ENCODE peak calls at places on chromosomes 11 and 22, in ten cellular contexts. Z is caudate nucleus; A is M059J; P is thoracic aorta; Q is stimulated activated CD4-positive, alpha-beta T cell treated with anti-CD3 and anti-CD28 coated beads, Interleukin-12 subunit alpha, Interleukin-12 subunit beta, amount 100 ng/mL, for 4 hours; B is lower leg skin; R is activated CD4-positive, alpha-beta T cell treated with anti-CD3 and anti-CD28 coated beads, Interleukin-2, amount 10 ng/mL, durations not matched to agents 7 days and 5 days; C is amniotic epithelial cell; X is iris pigment epithelial cell; Y is pancreas. D is an unnamed sample.

GRCh38 chr22:35275580-35275979 is 18.3 kb downstream of the HMGXB4 start:
- DNase-seq in Z (no peak), A (peak), P (no peak), Q (no peak), B (no peak), R (no peak), C (peak), X (peak), Y (no peak), D (no peak)

GRCh38 chr11:14622241-14622954 is 21.2 kb upstream of the PDE3B start:
- DNase-seq in Z (no peak), A (no peak), P (no peak), Q (no peak), B (no peak), R (no peak), C (peak), X (no peak), Y (no peak), D (no peak)

GRCh38 chr11:95279921-95280861 is 49.2 kb upstream of the SESN3 start:
- DNase-seq in Z (peak), A (no peak), P (no peak), Q (no peak), B (no peak), R (no peak), C (peak), X (peak), Y (no peak), D (no peak)

GRCh38 chr11:64359712-64360402 is 895 bp downstream of the RPS6KA4 start:
- DNase-seq in Z (peak), A (no peak), P (no peak), Q (no peak), B (no peak), R (peak), C (peak), X (no peak), Y (no peak), D (no peak)

GRCh38 chr11:14443642-14444041 is 56.0 kb downstream of the COPB1 start:
- DNase-seq in Z (no peak), A (peak), P (no peak), Q (no peak), B (no peak), R (no peak), C (peak), X (peak), Y (peak), D (no peak)

GRCh38 chr22:19121631-19122142 is 525 bp downstream of the DGCR2 start:
- DNase-seq in Z (no peak), A (peak), P (no peak), Q (peak), B (peak), R (peak), C (peak), X (peak), Y (peak), D (peak)

GRCh38 chr11:85953491-85954143 is 98.4 kb downstream of the CCDC83 start:
- DNase-seq in Z (no peak), A (peak), P (no peak), Q (no peak), B (no peak), R (no peak), C (peak), X (peak), Y (no peak), D (no peak)

GRCh38 chr11:121576531-121576930 is 123.8 kb upstream of the SORL1-AS1 start:
- DNase-seq in Z (no peak), A (no peak), P (no peak), Q (no peak), B (no peak), R (no peak), C (no peak), X (no peak), Y (no peak), D (peak)

GRCh38 chr22:44384981-44385610 is 72.3 kb upstream of the SHISAL1 start:
- DNase-seq in Z (no peak), A (no peak), P (no peak), Q (no peak), B (no peak), R (no peak), C (no peak), X (no peak), Y (no peak), D (no peak)

GRCh38 chr11:117752721-117753237 is 44.2 kb downstream of the DSCAML1 start:
- DNase-seq in Z (no peak), A (no peak), P (no peak), Q (no peak), B (peak), R (no peak), C (no peak), X (no peak), Y (no peak), D (no peak)

D was measured in uterus.